ENCODE peak calls at places on chromosomes 13 and 19, in seven cellular contexts. N is B cell, R is GM23338, M is AG04449, S is fibroblast of pulmonary artery, Y is Peyer's patch, Z is lung. W is an unnamed sample.

GRCh38 chr13:75312884-75313520 is 169.0 kb downstream of the TBC1D4 start:
- DNase-seq in N (no peak), R (no peak), M (no peak), S (no peak), Y (no peak), Z (no peak), W (no peak)

GRCh38 chr13:51643882-51644281 is 59.6 kb downstream of the WDFY2 start:
- DNase-seq in N (no peak), R (no peak), M (peak), S (peak), Y (no peak), Z (no peak), W (no peak)

GRCh38 chr13:106736941-106737340 is 169.0 kb upstream of the ARGLU1 start:
- DNase-seq in N (no peak), R (no peak), M (no peak), S (no peak), Y (no peak), Z (no peak), W (no peak)

GRCh38 chr13:111503905-111504695 is 183.7 kb downstream of the TEX29 start:
- DNase-seq in N (no peak), R (no peak), M (no peak), S (no peak), Y (no peak), Z (no peak), W (no peak)

GRCh38 chr13:110984392-110984791 is 69.5 kb upstream of the ANKRD10 start:
- DNase-seq in N (no peak), R (no peak), M (no peak), S (peak), Y (no peak), Z (no peak), W (no peak)

GRCh38 chr19:13887039-13887438 is 10.1 kb downstream of the NANOS3 start:
- DNase-seq in N (no peak), R (no peak), M (no peak), S (no peak), Y (peak), Z (no peak), W (peak)

GRCh38 chr19:944171-944567 is 18.3 kb downstream of the ARID3A start:
- DNase-seq in N (peak), R (no peak), M (no peak), S (peak), Y (peak), Z (no peak), W (no peak)

GRCh38 chr13:61531383-61532065 is 115.9 kb upstream of the PCDH20 start:
- DNase-seq in N (no peak), R (no peak), M (no peak), S (no peak), Y (no peak), Z (no peak), W (no peak)

GRCh38 chr19:6241056-6241455 is 38.7 kb downstream of the MLLT1 start:
- DNase-seq in N (no peak), R (no peak), M (no peak), S (no peak), Y (peak), Z (no peak), W (no peak)

GRCh38 chr19:15640294-15640903 is at the start of gene CYP4F3:
- DNase-seq in N (no peak), R (no peak), M (no peak), S (no peak), Y (peak), Z (peak), W (no peak)

GRCh38 chr19:40174087-40174486 is 17.1 kb upstream of the MAP3K10 start:
- DNase-seq in N (no peak), R (no peak), M (no peak), S (peak), Y (no peak), Z (no peak), W (no peak)

GRCh38 chr13:113176292-113176691 is 17.8 kb downstream of the PROZ start:
- DNase-seq in N (no peak), R (no peak), M (no peak), S (no peak), Y (no peak), Z (no peak), W (no peak)

GRCh38 chr19:40982594-40983101 is 8.4 kb upstream of the CYP2B6 start:
- DNase-seq in N (no peak), R (peak), M (no peak), S (peak), Y (no peak), Z (no peak), W (no peak)

GRCh38 chr19:31525610-31526147 is 176.4 kb upstream of the TSHZ3 start:
- DNase-seq in N (no peak), R (no peak), M (no peak), S (no peak), Y (no peak), Z (no peak), W (no peak)

GRCh38 chr19:36110487-36111199 is at the start of gene OVOL3:
- DNase-seq in N (no peak), R (peak), M (no peak), S (no peak), Y (no peak), Z (no peak), W (no peak)

GRCh38 chr13:36774895-36775294 is 44.1 kb upstream of the RFXAP start:
- DNase-seq in N (no peak), R (no peak), M (no peak), S (no peak), Y (no peak), Z (no peak), W (no peak)

GRCh38 chr19:17081672-17082630 is 6.4 kb downstream of the MYO9B start:
- DNase-seq in N (peak), R (no peak), M (no peak), S (no peak), Y (no peak), Z (no peak), W (no peak)

GRCh38 chr13:98504371-98504963 is 72.4 kb downstream of the STK24 start:
- DNase-seq in N (no peak), R (no peak), M (no peak), S (no peak), Y (no peak), Z (no peak), W (peak)

GRCh38 chr19:41479757-41480191 is 36.8 kb downstream of the ERICH4 start:
- DNase-seq in N (no peak), R (no peak), M (no peak), S (peak), Y (no peak), Z (peak), W (no peak)

GRCh38 chr13:98083507-98083906 is 59.4 kb upstream of the FARP1 start:
- DNase-seq in N (no peak), R (no peak), M (peak), S (peak), Y (no peak), Z (no peak), W (no peak)

GRCh38 chr13:100517706-100518105 is 70.9 kb downstream of the GGACT start:
- DNase-seq in N (no peak), R (no peak), M (no peak), S (no peak), Y (no peak), Z (no peak), W (no peak)

GRCh38 chr13:27770809-27771208 is 21.5 kb upstream of the GSX1 start:
- DNase-seq in N (no peak), R (peak), M (no peak), S (peak), Y (no peak), Z (no peak), W (no peak)

GRCh38 chr19:14479309-14479984 is 4.3 kb upstream of the PTGER1 start:
- DNase-seq in N (no peak), R (no peak), M (no peak), S (no peak), Y (no peak), Z (no peak), W (no peak)

GRCh38 chr13:113089693-113090414 is 15.7 kb upstream of the F7 start:
- DNase-seq in N (no peak), R (no peak), M (no peak), S (no peak), Y (no peak), Z (no peak), W (no peak)

GRCh38 chr19:52115526-52116053 is 20.0 kb upstream of the ZNF841 start:
- DNase-seq in N (no peak), R (no peak), M (no peak), S (no peak), Y (no peak), Z (no peak), W (no peak)

GRCh38 chr13:77325371-77325941 is 1.4 kb downstream of the MYCBP2 start:
- DNase-seq in N (peak), R (peak), M (no peak), S (no peak), Y (no peak), Z (no peak), W (no peak)

GRCh38 chr13:35469781-35470380 is 6.6 kb downstream of the MAB21L1 start:
- DNase-seq in N (no peak), R (no peak), M (no peak), S (no peak), Y (no peak), Z (no peak), W (no peak)

GRCh38 chr13:80273717-80274116 is 67.2 kb downstream of the SPRY2 start:
- DNase-seq in N (no peak), R (no peak), M (no peak), S (no peak), Y (no peak), Z (no peak), W (no peak)

GRCh38 chr13:31073859-31074718 is 87.6 kb downstream of the HSPH1 start:
- DNase-seq in N (no peak), R (no peak), M (peak), S (peak), Y (no peak), Z (no peak), W (no peak)

GRCh38 chr13:34357435-34358232 is 539.7 kb downstream of the RFC3 start:
- DNase-seq in N (no peak), R (peak), M (peak), S (peak), Y (no peak), Z (no peak), W (no peak)

GRCh38 chr19:19537321-19538048 is 580 bp upstream of the CILP2 start:
- DNase-seq in N (no peak), R (peak), M (no peak), S (no peak), Y (no peak), Z (no peak), W (no peak)

GRCh38 chr13:102460806-102461205 is 59.0 kb upstream of the FGF14 start:
- DNase-seq in N (no peak), R (no peak), M (no peak), S (no peak), Y (no peak), Z (no peak), W (no peak)

GRCh38 chr13:39588384-39588783 is 14.6 kb downstream of the LHFPL6 start:
- DNase-seq in N (no peak), R (no peak), M (no peak), S (no peak), Y (no peak), Z (no peak), W (no peak)

GRCh38 chr13:98307392-98307743 is 130.3 kb upstream of the RNF113B start:
- DNase-seq in N (no peak), R (no peak), M (no peak), S (no peak), Y (no peak), Z (no peak), W (no peak)

GRCh38 chr19:310141-310651 is 19.0 kb upstream of the PLPP2 start:
- DNase-seq in N (peak), R (peak), M (no peak), S (no peak), Y (peak), Z (no peak), W (no peak)

GRCh38 chr13:72782717-72783116 is 784 bp downstream of the PIBF1 start:
- DNase-seq in N (no peak), R (no peak), M (no peak), S (peak), Y (no peak), Z (no peak), W (no peak)

GRCh38 chr13:19818223-19818842 is 35.6 kb upstream of the PSPC1 start:
- DNase-seq in N (peak), R (peak), M (no peak), S (peak), Y (peak), Z (peak), W (peak)

GRCh38 chr19:5035817-5036732 is 67.2 kb downstream of the KDM4B start:
- DNase-seq in N (no peak), R (no peak), M (no peak), S (no peak), Y (no peak), Z (no peak), W (no peak)

GRCh38 chr13:51258612-51259358 is 36.6 kb downstream of the FAM124A start:
- DNase-seq in N (no peak), R (no peak), M (no peak), S (no peak), Y (no peak), Z (no peak), W (no peak)

DNA sequence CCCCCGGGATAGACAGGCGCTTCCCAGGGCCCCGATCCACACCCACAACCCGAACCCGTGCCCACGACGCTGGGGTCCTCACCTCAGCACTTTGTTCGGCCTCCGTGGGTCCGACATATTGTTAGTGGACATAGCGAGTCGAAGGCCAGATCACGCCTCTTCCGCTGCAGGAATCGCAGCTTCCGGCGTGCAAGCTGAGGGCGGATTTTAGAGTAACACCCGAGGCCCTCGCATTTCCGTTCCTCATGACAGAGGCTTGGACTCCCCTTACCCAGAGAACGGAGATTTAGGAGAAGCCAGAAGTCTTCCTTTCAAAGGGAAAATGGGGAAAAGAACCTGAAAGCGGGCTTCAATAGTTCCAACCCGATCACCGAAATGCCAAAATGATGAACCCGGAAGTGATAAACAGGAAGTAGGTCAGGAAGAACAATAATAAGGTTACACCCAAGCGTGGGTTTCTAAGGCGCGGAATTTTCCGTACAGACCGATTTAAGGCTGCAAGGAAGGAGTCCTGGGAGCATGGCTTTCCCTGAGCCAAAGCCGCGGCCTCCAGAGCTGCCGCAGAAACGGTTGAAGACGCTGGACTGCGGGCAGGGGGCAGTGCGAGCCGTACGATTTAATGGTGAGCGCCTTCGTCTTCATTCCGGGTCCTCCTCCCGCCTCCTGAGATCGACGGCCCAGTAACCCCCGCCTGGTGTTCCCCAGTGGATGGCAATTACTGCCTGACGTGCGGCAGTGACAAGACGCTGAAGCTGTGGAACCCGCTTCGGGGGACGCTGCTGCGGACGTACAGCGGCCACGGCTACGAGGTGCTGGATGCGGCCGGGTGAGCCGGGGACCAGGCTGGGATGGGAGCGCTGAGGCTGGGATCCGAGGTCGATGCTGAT is 2.9 kb downstream of the WDR83 start:
- DNase-seq in N (peak), R (peak), M (no peak), S (peak), Y (peak), Z (peak), W (peak)
- TF ChIP-seq CTCF in N (no peak), R (no peak), M (no peak), S (no peak), Y (no peak), Z (no peak), W (no peak)

GRCh38 chr19:38135150-38135998 is 88.6 kb downstream of the DPF1 start:
- DNase-seq in N (no peak), R (no peak), M (no peak), S (no peak), Y (no peak), Z (no peak), W (no peak)

GRCh38 chr19:38130399-38130798 is 93.6 kb downstream of the DPF1 start:
- DNase-seq in N (no peak), R (no peak), M (no peak), S (no peak), Y (no peak), Z (no peak), W (no peak)

GRCh38 chr19:38132781-38133180 is 91.2 kb downstream of the DPF1 start:
- DNase-seq in N (no peak), R (no peak), M (no peak), S (no peak), Y (no peak), Z (no peak), W (no peak)

GRCh38 chr19:38139122-38139521 is 84.9 kb downstream of the DPF1 start:
- DNase-seq in N (no peak), R (no peak), M (no peak), S (no peak), Y (no peak), Z (no peak), W (no peak)

GRCh38 chr19:38134538-38135149 is 89.4 kb downstream of the DPF1 start:
- DNase-seq in N (no peak), R (peak), M (no peak), S (peak), Y (no peak), Z (no peak), W (no peak)
- TF ChIP-seq CTCF in N (peak), R (peak), M (peak), S (peak), Y (no peak), Z (no peak), W (peak)

GRCh38 chr13:26601669-26602068 is 44.2 kb downstream of the WASF3 start:
- DNase-seq in N (no peak), R (no peak), M (no peak), S (peak), Y (no peak), Z (no peak), W (no peak)
- TF ChIP-seq CTCF in N (no peak), R (no peak), M (no peak), S (no peak), Y (no peak), Z (no peak), W (no peak)

GRCh38 chr13:42478531-42479156 is 95.3 kb upstream of the TNFSF11 start:
- DNase-seq in N (no peak), R (peak), M (no peak), S (peak), Y (no peak), Z (no peak), W (no peak)
- TF ChIP-seq CTCF in N (no peak), R (peak), M (peak), S (peak), Y (no peak), Z (no peak), W (no peak)

DNA sequence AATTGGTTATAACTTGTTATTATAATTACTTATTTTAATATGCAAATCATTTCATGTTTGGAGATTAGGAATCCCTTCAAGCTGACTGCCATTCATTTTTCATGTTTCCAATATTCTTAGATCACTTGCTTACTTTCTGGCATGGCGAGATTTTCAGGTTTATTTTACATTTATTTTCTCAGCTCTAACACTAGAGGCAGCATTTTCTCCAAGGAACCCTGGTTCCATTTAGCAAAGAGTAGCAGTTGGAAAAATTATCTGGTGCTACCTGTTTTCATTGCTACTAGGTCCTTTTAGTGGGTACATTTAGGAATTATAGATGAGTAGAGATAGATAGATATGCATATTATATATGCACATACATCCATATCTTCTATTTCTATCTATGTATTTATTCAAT is 90.9 kb upstream of the TRPC4 start:
- DNase-seq in N (no peak), R (peak), M (no peak), S (peak), Y (no peak), Z (no peak), W (no peak)
- TF ChIP-seq CTCF in N (no peak), R (peak), M (peak), S (peak), Y (no peak), Z (no peak), W (no peak)

GRCh38 chr19:7497292-7497691 is 8.5 kb upstream of the PEX11G start:
- DNase-seq in N (peak), R (peak), M (no peak), S (no peak), Y (no peak), Z (no peak), W (no peak)
- TF ChIP-seq CTCF in N (peak), R (peak), M (peak), S (peak), Y (no peak), Z (no peak), W (peak)

DNA sequence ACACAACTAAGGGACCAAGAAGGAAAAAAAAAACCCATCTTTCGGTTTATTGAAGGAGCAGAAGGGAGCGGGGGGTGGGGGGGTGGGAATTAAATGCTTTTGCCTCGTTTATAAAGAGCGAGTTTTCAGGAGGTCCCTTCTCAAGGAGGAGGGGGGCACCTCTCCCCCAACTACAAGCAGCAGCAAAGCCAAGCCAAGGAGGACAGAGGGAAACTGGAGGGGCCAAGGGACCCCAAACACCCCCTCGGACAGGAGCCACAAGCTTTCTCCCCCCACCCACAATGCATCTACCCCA is 2.4 kb downstream of the IRF2BP1 start:
- DNase-seq in N (no peak), R (no peak), M (no peak), S (no peak), Y (no peak), Z (no peak), W (no peak)
- TF ChIP-seq CTCF in N (peak), R (no peak), M (no peak), S (no peak), Y (no peak), Z (no peak), W (peak)

GRCh38 chr19:58181902-58182576 is 822 bp upstream of the ZNF274 start:
- DNase-seq in N (no peak), R (peak), M (no peak), S (peak), Y (no peak), Z (peak), W (peak)
- TF ChIP-seq CTCF in N (peak), R (peak), M (peak), S (peak), Y (peak), Z (peak), W (peak)

GRCh38 chr19:10565567-10566407 is at the start of gene KRI1:
- DNase-seq in N (peak), R (peak), M (peak), S (peak), Y (peak), Z (peak), W (peak)
- TF ChIP-seq CTCF in N (peak), R (peak), M (peak), S (peak), Y (peak), Z (no peak), W (no peak)